ENCODE peak calls at places on chromosome 10, in six cellular contexts. G is transverse colon; M is esophagus muscularis mucosa; L is CD8-positive, alpha-beta T cell; I is pancreas; E is BE2C. W is an unnamed sample.
A peak's percentile ranks its signal among the peaks of the same experiment; 100 is the strongest.

GRCh38 chr10:127415116-127415515 is 134.0 kb upstream of the NPS start:
- DNase-seq in G (peak; percentile 31), M (no peak), L (no peak), I (no peak), E (no peak), W (no peak)

GRCh38 chr10:71911296-71911954 is 52.8 kb upstream of the CHST3 start:
- DNase-seq in G (no peak), M (no peak), L (no peak), I (no peak), E (no peak), W (no peak)

GRCh38 chr10:5888352-5888751 is 1.3 kb downstream of the ANKRD16 start:
- DNase-seq in G (no peak), M (no peak), L (no peak), I (no peak), E (no peak), W (no peak)

GRCh38 chr10:30098624-30099023 is 39.2 kb upstream of the JCAD start:
- DNase-seq in G (no peak), M (no peak), L (no peak), I (no peak), E (no peak), W (no peak)

GRCh38 chr10:113252650-113253560 is 299.9 kb upstream of the HABP2 start:
- DNase-seq in G (no peak), M (no peak), L (no peak), I (no peak), E (no peak), W (no peak)

GRCh38 chr10:16011548-16011947 is 151.2 kb upstream of the MINDY3 start:
- DNase-seq in G (no peak), M (no peak), L (no peak), I (no peak), E (no peak), W (no peak)

GRCh38 chr10:76396126-76396525 is 964.7 kb downstream of the LRMDA start:
- DNase-seq in G (no peak), M (no peak), L (no peak), I (no peak), E (no peak), W (no peak)

GRCh38 chr10:100705139-100705538 is 40.2 kb upstream of the PAX2 start:
- DNase-seq in G (no peak), M (no peak), L (no peak), I (no peak), E (no peak), W (no peak)

GRCh38 chr10:22252801-22253577 is 35.2 kb upstream of the EBLN1 start:
- DNase-seq in G (peak; percentile 26), M (no peak), L (peak; percentile 21), I (peak; percentile 56), E (peak; percentile 5), W (no peak)

GRCh38 chr10:98309366-98310355 is 41.7 kb upstream of the LOXL4 start:
- DNase-seq in G (peak; percentile 66), M (no peak), L (no peak), I (peak; percentile 81), E (peak; percentile 81), W (peak; percentile 80)

GRCh38 chr10:50520115-50520514 is 103.6 kb downstream of the SGMS1 start:
- DNase-seq in G (no peak), M (no peak), L (no peak), I (no peak), E (no peak), W (no peak)

GRCh38 chr10:104273291-104273690 is 4.3 kb downstream of the GSTO2 start:
- DNase-seq in G (no peak), M (no peak), L (no peak), I (no peak), E (no peak), W (no peak)

GRCh38 chr10:6737080-6737641 is 157.1 kb upstream of the PRKCQ start:
- DNase-seq in G (no peak), M (no peak), L (no peak), I (no peak), E (no peak), W (no peak)

GRCh38 chr10:121926669-121927360 is 1.0 kb downstream of the ATE1 start:
- DNase-seq in G (no peak), M (no peak), L (no peak), I (no peak), E (no peak), W (peak; percentile 28)

GRCh38 chr10:7054915-7055314 is 355.9 kb downstream of the SFMBT2 start:
- DNase-seq in G (no peak), M (no peak), L (no peak), I (no peak), E (peak; percentile 38), W (peak; percentile 11)

GRCh38 chr10:17737021-17737965 is 14.7 kb upstream of the TMEM236 start:
- DNase-seq in G (no peak), M (no peak), L (no peak), I (no peak), E (no peak), W (peak; percentile 41)

GRCh38 chr10:12041766-12042408 is 722 bp downstream of the UPF2 start:
- DNase-seq in G (peak; percentile 50), M (no peak), L (no peak), I (no peak), E (no peak), W (peak; percentile 31)

GRCh38 chr10:56288403-56288802 is 72.7 kb downstream of the ZWINT start:
- DNase-seq in G (no peak), M (no peak), L (no peak), I (no peak), E (no peak), W (no peak)

GRCh38 chr10:16933799-16934198 is 116.6 kb upstream of the RSU1 start:
- DNase-seq in G (no peak), M (no peak), L (no peak), I (no peak), E (no peak), W (no peak)

GRCh38 chr10:121608669-121609190 is 10.5 kb upstream of the FGFR2 start:
- DNase-seq in G (peak; percentile 75), M (no peak), L (no peak), I (peak; percentile 81), E (peak; percentile 50), W (peak; percentile 24)

GRCh38 chr10:21372651-21373410 is 152.7 kb downstream of the SKIDA1 start:
- DNase-seq in G (peak; percentile 58), M (no peak), L (peak; percentile 1), I (no peak), E (no peak), W (peak; percentile 83)

GRCh38 chr10:112503643-112504042 is 56.6 kb downstream of the VTI1A start:
- DNase-seq in G (no peak), M (no peak), L (no peak), I (no peak), E (no peak), W (no peak)

GRCh38 chr10:9254353-9254752 is 1199.9 kb downstream of the GATA3 start:
- DNase-seq in G (no peak), M (no peak), L (no peak), I (no peak), E (no peak), W (no peak)

GRCh38 chr10:15167411-15168295 is 840 bp downstream of the NMT2 start:
- DNase-seq in G (peak; percentile 56), M (peak; percentile 93), L (peak; percentile 36), I (peak; percentile 84), E (peak; percentile 74), W (peak; percentile 75)

GRCh38 chr10:9823268-9823930 is 1194.3 kb upstream of the CELF2 start:
- DNase-seq in G (no peak), M (no peak), L (no peak), I (no peak), E (no peak), W (no peak)

GRCh38 chr10:18616337-18616736 is 35.0 kb downstream of the NSUN6 start:
- DNase-seq in G (no peak), M (no peak), L (no peak), I (no peak), E (no peak), W (no peak)

GRCh38 chr10:130127612-130128607 is 8.3 kb upstream of the GLRX3 start:
- DNase-seq in G (peak; percentile 48), M (no peak), L (peak; percentile 31), I (no peak), E (peak; percentile 59), W (peak; percentile 85)

GRCh38 chr10:117133273-117134083 is 4.6 kb downstream of the VAX1 start:
- DNase-seq in G (no peak), M (no peak), L (no peak), I (no peak), E (no peak), W (no peak)
- H3K27me3 ChIP-seq in G (peaks cover 99% of the 10 kb centered on the region), M (peaks cover 70% of the 10 kb centered on the region), L (peaks cover 39% of the 10 kb centered on the region), I (peaks cover 68% of the 10 kb centered on the region), E (peaks cover 93% of the 10 kb centered on the region), W (no peaks in the 10 kb centered on the region)

GRCh38 chr10:119518176-119518575 is 24.3 kb downstream of the RGS10 start:
- DNase-seq in G (no peak), M (no peak), L (no peak), I (no peak), E (no peak), W (no peak)

GRCh38 chr10:119515511-119516045 is 26.9 kb downstream of the RGS10 start:
- DNase-seq in G (no peak), M (no peak), L (no peak), I (no peak), E (no peak), W (no peak)

GRCh38 chr10:119516381-119517234 is 25.9 kb downstream of the RGS10 start:
- DNase-seq in G (peak; percentile 49), M (no peak), L (peak; percentile 45), I (no peak), E (no peak), W (no peak)

GRCh38 chr10:119518936-119519335 is 23.6 kb downstream of the RGS10 start:
- DNase-seq in G (no peak), M (no peak), L (no peak), I (no peak), E (no peak), W (no peak)

GRCh38 chr10:119517235-119518141 is 25.0 kb downstream of the RGS10 start:
- DNase-seq in G (peak; percentile 59), M (no peak), L (no peak), I (no peak), E (no peak), W (no peak)
- H3K4me3 ChIP-seq in G (no peak overlapping the region), M (no peak overlapping the region), L (peak overlapping the region; percentile 2), I (no peak overlapping the region), E (no peak overlapping the region), W (no peak overlapping the region)

DNA sequence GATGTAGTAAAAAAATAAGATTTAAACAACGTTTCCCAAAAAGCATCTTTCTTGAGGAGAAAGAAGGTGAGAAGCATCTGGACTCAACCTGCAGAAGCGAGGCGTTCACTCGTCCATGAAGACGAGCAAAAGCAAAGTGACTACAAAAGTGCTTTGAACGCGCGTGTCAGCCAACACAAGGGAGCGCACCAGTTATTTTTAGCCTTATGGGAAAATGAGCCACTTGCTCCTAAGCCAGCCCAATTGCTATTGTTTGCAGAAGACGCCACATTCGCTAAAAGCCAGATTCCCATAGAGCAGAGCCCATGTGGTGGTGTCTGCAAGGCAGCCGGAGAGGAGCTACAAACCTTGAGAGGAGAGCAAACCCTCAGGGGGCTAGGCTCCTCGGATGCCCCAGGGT is 122.5 kb downstream of the FAM53B start:
- DNase-seq in G (no peak), M (no peak), L (no peak), I (no peak), E (no peak), W (no peak)
- H3K4me1 ChIP-seq in G (peaks cover 22% of the 10 kb centered on the region), M (peaks cover 43% of the 10 kb centered on the region), L (peaks cover 44% of the 10 kb centered on the region), I (no peaks in the 10 kb centered on the region), E (no peaks in the 10 kb centered on the region), W (no peaks in the 10 kb centered on the region)

DNA sequence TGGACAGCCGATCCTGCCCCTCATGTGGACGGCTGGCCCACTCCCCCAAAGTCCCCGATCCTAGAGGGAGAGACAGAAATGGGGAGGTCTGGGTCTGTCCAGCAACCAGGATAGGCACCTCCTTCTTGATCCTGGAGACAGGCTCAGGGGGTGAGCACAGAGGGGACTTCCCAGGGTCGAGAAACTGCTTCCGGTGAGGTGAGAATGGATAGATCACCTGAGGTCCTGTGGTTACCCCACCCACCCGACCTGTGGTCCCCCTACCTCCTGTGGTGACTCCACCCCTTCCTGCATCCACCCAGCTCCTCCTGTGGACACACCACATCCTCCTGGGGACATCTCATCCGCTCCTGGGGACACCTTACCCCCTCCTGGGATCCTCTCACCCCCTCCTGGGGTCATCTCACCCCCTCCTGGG is 27.4 kb upstream of the RASGEF1A start:
- DNase-seq in G (no peak), M (no peak), L (peak; percentile 38), I (no peak), E (no peak), W (no peak)
- H3K27me3 ChIP-seq in G (peaks cover 9% of the 10 kb centered on the region), M (no peaks in the 10 kb centered on the region), L (no peaks in the 10 kb centered on the region), I (no peaks in the 10 kb centered on the region), E (peaks cover 27% of the 10 kb centered on the region), W (no peaks in the 10 kb centered on the region)

W was measured in HAP-1.